ENCODE peak calls at places on chromosomes 3 and 15, in six cellular contexts. H is tibial nerve, T is SK-N-SH, J is choroid plexus epithelial cell, X is Peyer's patch, N is Calu3. S is an unnamed sample.

GRCh38 chr15:48790716-48791115 is 20.2 kb downstream of the CEP152 start:
- DNase-seq in N (no peak), J (no peak), X (no peak), H (no peak), T (no peak), S (no peak)

GRCh38 chr3:101036213-101036618 is 43.0 kb upstream of the ABI3BP start:
- DNase-seq in J (peak), T (no peak), H (peak), N (peak), X (no peak), S (peak)

GRCh38 chr3:10521772-10522441 is 16.5 kb upstream of the ATP2B2 start:
- DNase-seq in X (no peak), H (no peak), J (no peak), T (no peak), N (no peak), S (no peak)

GRCh38 chr3:37243811-37244748 is 69.7 kb upstream of the LRRFIP2 start:
- DNase-seq in J (peak), X (peak), H (peak), T (peak), N (peak), S (peak)

GRCh38 chr3:151109401-151109800 is 23.9 kb downstream of the MED12L start:
- DNase-seq in T (no peak), N (no peak), X (no peak), H (no peak), J (no peak), S (no peak)

GRCh38 chr3:42734263-42734860 is 31.8 kb upstream of the HHATL start:
- DNase-seq in J (no peak), N (no peak), X (no peak), T (no peak), H (no peak), S (no peak)

GRCh38 chr3:113436794-113437193 is 4.5 kb downstream of the CFAP44 start:
- DNase-seq in X (no peak), T (no peak), N (no peak), H (no peak), J (peak), S (peak)

GRCh38 chr15:60477991-60478632 is 830 bp downstream of the ICE2 start:
- DNase-seq in J (peak), T (peak), H (no peak), N (no peak), X (no peak), S (peak)

GRCh38 chr3:133706033-133706432 is 40.2 kb upstream of the TF start:
- DNase-seq in X (no peak), H (no peak), T (no peak), N (no peak), J (no peak), S (no peak)

GRCh38 chr15:31440754-31441298 is 114.2 kb downstream of the KLF13 start:
- DNase-seq in T (peak), X (peak), N (no peak), J (peak), H (peak), S (peak)

GRCh38 chr3:125594581-125595011 is 701 bp downstream of the OSBPL11 start:
- DNase-seq in J (peak), N (peak), T (peak), H (peak), X (peak), S (no peak)

GRCh38 chr15:60219841-60220240 is 177.9 kb downstream of the ANXA2 start:
- DNase-seq in N (no peak), T (no peak), H (no peak), J (no peak), X (no peak), S (no peak)

GRCh38 chr3:65785065-65785645 is 253.6 kb downstream of the MAGI1 start:
- DNase-seq in H (no peak), T (peak), X (no peak), N (peak), J (peak), S (peak)

GRCh38 chr3:89562373-89562772 is 455.0 kb downstream of the EPHA3 start:
- DNase-seq in T (no peak), N (no peak), H (no peak), J (no peak), X (no peak), S (no peak)

GRCh38 chr15:48717458-48717857 is 71.9 kb upstream of the FBN1 start:
- DNase-seq in N (no peak), H (no peak), T (no peak), X (no peak), J (peak), S (peak)

GRCh38 chr3:87000940-87001339 is 10.0 kb upstream of the VGLL3 start:
- DNase-seq in X (no peak), T (no peak), N (no peak), J (no peak), H (no peak), S (no peak)

GRCh38 chr3:6750782-6751181 is 110.1 kb upstream of the GRM7 start:
- DNase-seq in H (no peak), X (no peak), T (no peak), N (no peak), J (no peak), S (no peak)

GRCh38 chr3:190644766-190645165 is 130.9 kb downstream of the IL1RAP start:
- DNase-seq in N (no peak), J (peak), H (no peak), T (no peak), X (no peak), S (peak)

GRCh38 chr3:180002006-180002405 is 34.7 kb downstream of the PEX5L start:
- DNase-seq in N (no peak), H (no peak), X (no peak), J (no peak), T (no peak), S (no peak)

GRCh38 chr3:143644370-143645089 is 203.7 kb downstream of the SLC9A9 start:
- DNase-seq in H (no peak), X (peak), N (peak), J (peak), T (peak), S (peak)

GRCh38 chr3:121167374-121168139 is 259.6 kb downstream of the STXBP5L start:
- DNase-seq in T (no peak), J (no peak), N (no peak), X (no peak), H (no peak), S (no peak)

GRCh38 chr3:127413318-127413673 is 125.5 kb upstream of the PRR20G start:
- DNase-seq in J (no peak), H (no peak), X (no peak), N (no peak), T (no peak), S (no peak)

GRCh38 chr3:178086419-178086818 is 449.8 kb upstream of the KCNMB2 start:
- DNase-seq in T (no peak), N (no peak), H (no peak), X (no peak), J (no peak), S (no peak)

GRCh38 chr15:58462547-58462946 is 30.8 kb downstream of the LIPC start:
- DNase-seq in H (no peak), T (no peak), X (no peak), J (no peak), N (peak), S (no peak)

GRCh38 chr15:78904599-78905358 is 32.1 kb downstream of the MORF4L1 start:
- DNase-seq in X (no peak), T (no peak), J (no peak), N (no peak), H (no peak), S (no peak)

GRCh38 chr3:69385723-69386483 is at the start of gene FRMD4B:
- DNase-seq in X (peak), N (peak), T (peak), H (peak), J (peak), S (no peak)
- TF ChIP-seq CTCF in X (peak), N (no peak), T (peak), H (no peak), J (peak), S (peak)

GRCh38 chr15:66924889-66925288 is 140.5 kb upstream of the SMAD3 start:
- DNase-seq in H (no peak), J (no peak), T (no peak), X (no peak), N (no peak), S (no peak)
- TF ChIP-seq CTCF in H (no peak), J (no peak), T (no peak), X (no peak), N (no peak), S (no peak)

GRCh38 chr15:97804950-97805349 is 155.6 kb upstream of the ARRDC4 start:
- DNase-seq in X (no peak), J (no peak), T (no peak), N (no peak), H (no peak), S (no peak)
- TF ChIP-seq CTCF in X (no peak), J (no peak), T (no peak), N (no peak), H (no peak), S (no peak)

DNA sequence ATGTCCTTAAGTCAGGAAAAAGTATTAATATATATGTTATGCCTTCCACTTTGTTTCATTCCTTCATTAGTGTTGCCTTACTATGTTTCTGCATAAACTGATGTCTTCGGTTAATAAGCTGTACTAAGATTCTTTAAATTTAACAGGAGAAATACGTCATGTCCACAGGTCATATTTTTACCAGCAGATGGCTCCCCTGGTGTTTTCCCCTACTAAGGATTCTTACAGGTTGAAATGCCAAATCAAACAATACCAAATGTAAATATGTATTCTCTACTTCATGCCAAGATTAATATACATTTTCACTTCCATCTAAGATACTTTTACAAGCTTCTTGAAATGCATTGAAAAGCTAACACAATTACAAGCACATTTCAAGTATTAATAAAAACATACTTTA is 1602.1 kb downstream of the SI start:
- DNase-seq in X (no peak), J (peak), T (no peak), N (peak), H (no peak), S (no peak)
- TF ChIP-seq CTCF in X (no peak), J (no peak), T (no peak), N (peak), H (no peak), S (no peak)

GRCh38 chr3:76668653-76669052 is 371.2 kb upstream of the ROBO2 start:
- DNase-seq in N (no peak), H (no peak), T (no peak), X (no peak), J (no peak), S (no peak)
- TF ChIP-seq CTCF in N (no peak), H (no peak), T (no peak), X (no peak), J (no peak), S (no peak)

GRCh38 chr3:136913168-136913567 is 44.6 kb upstream of the IL20RB start:
- DNase-seq in N (no peak), J (no peak), H (no peak), T (no peak), X (no peak), S (no peak)
- TF ChIP-seq CTCF in N (no peak), J (no peak), H (no peak), T (no peak), X (no peak), S (no peak)

DNA sequence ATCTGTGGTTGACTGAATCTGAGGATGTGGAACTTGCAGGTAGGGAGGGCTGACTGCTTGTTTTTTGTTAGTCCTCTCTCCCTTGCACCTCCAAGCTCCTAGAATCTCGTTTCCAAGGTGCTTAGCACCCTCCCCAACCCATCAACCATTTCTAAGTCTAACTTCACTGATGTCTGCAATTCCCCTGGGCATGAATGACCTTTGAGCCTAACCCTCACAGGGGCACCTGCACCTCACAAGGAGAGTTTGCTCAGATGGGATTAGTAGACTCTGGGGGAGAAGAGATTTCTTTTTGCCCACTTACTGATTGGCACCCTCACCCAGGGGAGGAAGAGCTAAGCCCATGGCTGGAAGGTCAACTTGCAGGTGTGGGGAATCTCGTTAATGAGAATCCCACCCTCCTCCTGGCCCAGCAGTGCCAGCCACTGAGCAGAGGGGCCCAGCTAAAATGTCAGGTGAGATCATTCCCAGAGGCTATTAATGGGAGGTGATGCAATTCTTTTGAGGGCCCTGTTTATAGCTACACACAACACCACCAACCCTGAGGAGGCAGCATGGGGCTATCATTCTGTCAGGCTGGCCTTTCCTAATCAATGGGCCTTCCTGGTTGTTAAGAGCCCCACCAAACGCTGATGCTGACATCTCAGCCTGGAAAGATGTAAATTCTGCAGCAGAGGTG is 81.6 kb upstream of the HERC1 start:
- DNase-seq in H (no peak), T (no peak), N (no peak), J (no peak), X (no peak), S (no peak)
- TF ChIP-seq CTCF in H (no peak), T (no peak), N (no peak), J (no peak), X (no peak), S (no peak)

GRCh38 chr3:196947860-196948441 is 5.6 kb upstream of the NCBP2 start:
- DNase-seq in X (no peak), J (no peak), T (no peak), H (no peak), N (no peak), S (no peak)

GRCh38 chr3:196949750-196950149 is 7.4 kb upstream of the NCBP2 start:
- DNase-seq in X (no peak), T (no peak), N (no peak), H (no peak), J (no peak), S (no peak)

GRCh38 chr3:196951371-196951770 is 9.0 kb upstream of the NCBP2 start:
- DNase-seq in J (no peak), H (no peak), T (no peak), X (no peak), N (no peak), S (no peak)

GRCh38 chr3:196947136-196947859 is 5.0 kb upstream of the NCBP2 start:
- DNase-seq in T (no peak), H (no peak), N (no peak), X (no peak), J (no peak), S (no peak)

DNA sequence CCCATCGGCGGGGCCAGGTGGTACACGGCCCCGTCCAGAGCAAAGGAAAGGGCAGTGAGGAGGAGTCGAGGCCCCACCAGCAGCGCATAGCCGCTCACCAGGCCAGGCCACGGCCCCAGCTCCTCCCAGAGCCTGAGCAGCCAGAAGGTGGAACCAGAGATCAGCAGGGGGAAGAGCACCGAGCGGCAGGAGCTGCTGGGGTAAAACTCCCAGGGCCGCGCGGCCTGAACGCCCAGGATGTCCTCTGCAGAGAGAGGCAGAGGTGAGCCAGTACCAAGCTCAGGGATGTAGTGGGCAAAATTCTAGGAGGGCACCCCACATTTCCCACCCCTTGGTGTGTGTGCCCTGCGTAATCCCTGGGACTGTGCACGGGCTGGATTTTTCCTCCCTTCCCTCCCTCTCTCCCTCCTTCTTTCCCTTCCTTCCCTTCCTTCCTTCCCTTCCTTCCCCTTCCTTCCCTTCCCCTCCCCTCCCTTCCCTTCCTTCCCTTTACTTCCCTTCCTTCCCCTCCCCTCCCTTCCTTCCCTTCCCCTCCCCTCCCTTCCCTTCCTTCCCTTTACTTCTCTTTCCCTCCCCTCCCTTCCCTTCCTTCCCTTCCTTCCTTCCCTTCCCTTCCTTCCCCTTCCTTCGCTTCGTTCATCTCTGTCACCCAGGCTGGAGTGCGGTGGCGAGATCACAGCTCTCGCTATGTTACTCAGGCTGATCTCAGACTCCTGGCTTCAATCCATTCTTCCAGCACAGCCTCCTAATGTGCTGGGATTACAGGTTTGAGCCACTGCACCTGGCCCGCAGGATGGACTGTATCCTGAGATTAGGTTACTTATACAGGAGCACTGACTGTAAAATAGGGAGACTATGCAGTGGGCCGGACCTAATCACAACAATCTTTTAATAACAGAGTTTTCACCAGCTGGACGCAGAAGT is 6.4 kb upstream of the NCBP2 start:
- DNase-seq in N (no peak), T (no peak), J (peak), X (no peak), H (no peak), S (no peak)
- TF ChIP-seq CTCF in N (no peak), T (no peak), J (peak), X (no peak), H (no peak), S (no peak)

S was measured in fibroblast of villous mesenchyme.